ENCODE peak calls at places on chromosomes 5 and 9, in six cellular contexts. O is fibroblast of the conjunctiva; J is stimulated activated CD4-positive, alpha-beta T cell treated with anti-CD3 and anti-CD28 coated beads, Interleukin-1b, Interleukin-23, amount 100 ng/mL, for 48 hours; V is kidney epithelial cell; X is activated CD4-positive, CD25-positive, alpha-beta regulatory T cell treated with anti-CD3 and anti-CD28 coated beads, Interleukin-2, amount 50 U/mL, for 16 hours; R is smooth muscle cell of the brain vasculature. M is an unnamed sample.

GRCh38 chr9:72786948-72787347 is 165.9 kb downstream of the ALDH1A1 start:
- DNase-seq in V (no peak), O (no peak), R (no peak), X (no peak), J (no peak), M (no peak)

GRCh38 chr9:16064701-16065230 is 511.9 kb downstream of the CCDC171 start:
- DNase-seq in O (no peak), V (no peak), J (no peak), R (no peak), X (no peak), M (no peak)

GRCh38 chr9:134014946-134015345 is 10.3 kb upstream of the BRD3OS start:
- DNase-seq in X (no peak), V (no peak), R (no peak), O (no peak), J (no peak), M (no peak)

GRCh38 chr9:133354766-133355165 is 1.5 kb downstream of the SURF1 start:
- DNase-seq in V (no peak), O (no peak), R (no peak), J (no peak), X (no peak), M (no peak)

GRCh38 chr9:115012476-115012875 is 82.1 kb upstream of the TNFSF8 start:
- DNase-seq in X (no peak), O (no peak), V (no peak), R (no peak), J (no peak), M (no peak)

GRCh38 chr9:108180511-108180910 is 675.3 kb downstream of the ACTL7B start:
- DNase-seq in J (no peak), X (no peak), O (no peak), R (no peak), V (no peak), M (no peak)

GRCh38 chr5:136656811-136657210 is 291.5 kb upstream of the TRPC7 start:
- DNase-seq in R (no peak), X (no peak), J (no peak), V (no peak), O (no peak), M (no peak)

GRCh38 chr5:150320048-150320555 is 17.4 kb upstream of the ARSI start:
- DNase-seq in J (no peak), O (peak; percentile 49), V (peak; percentile 82), R (no peak), X (no peak), M (no peak)

GRCh38 chr9:129130791-129131190 is 19.6 kb downstream of the PTPA start:
- DNase-seq in V (no peak), X (no peak), J (no peak), R (no peak), O (no peak), M (no peak)

M was measured in NCI-H2081 treated with DMSO at 0.1 percent for 48 hours.